ENCODE peak calls at places on chromosomes 7 and 10, in nine cellular contexts. T is transverse colon; Q is GM12865; A is activated gamma-delta T cell treated with anti-CD3 and anti-CD28 coated beads, Interleukin-2, amount 50 U/mL, for 16 hours; W is activated CD4-positive, alpha-beta T cell treated with anti-CD3 and anti-CD28 coated beads for 36 hours; X is iris pigment epithelial cell; P is M059J; U is NAMALWA; Z is iPS-NIHi11. C is an unnamed sample.

GRCh38 chr7:87148332-87148955 is 3.8 kb upstream of the DMTF1 start:
- DNase-seq in Z (no peak), Q (peak; percentile 60), U (peak; percentile 73), T (no peak), X (peak; percentile 46), A (no peak), P (peak; percentile 32), W (no peak), C (peak; percentile 31)

GRCh38 chr7:619356-619840 is 99.8 kb upstream of the PDGFA start:
- DNase-seq in U (no peak), Q (no peak), Z (no peak), P (no peak), X (no peak), T (no peak), A (no peak), W (no peak), C (no peak)

GRCh38 chr10:89233033-89233432 is 18.5 kb downstream of the LIPA start:
- DNase-seq in Z (no peak), T (no peak), W (no peak), A (no peak), Q (no peak), P (no peak), U (no peak), X (no peak), C (no peak)

GRCh38 chr7:45973725-45974532 is 52.9 kb upstream of the IGFBP3 start:
- DNase-seq in Z (no peak), X (peak; percentile 31), P (peak; percentile 66), W (no peak), Q (no peak), A (no peak), T (no peak), U (no peak), C (peak; percentile 45)

GRCh38 chr7:156504687-156505545 is 135.7 kb upstream of the RNF32 start:
- DNase-seq in A (no peak), W (no peak), Z (peak; percentile 5), P (peak; percentile 5), X (no peak), Q (no peak), T (no peak), U (no peak), C (peak; percentile 90)

GRCh38 chr7:97226541-97226940 is 109.0 kb downstream of the SDHAF3 start:
- DNase-seq in A (no peak), U (no peak), P (no peak), Q (peak; percentile 20), W (no peak), T (no peak), Z (no peak), X (no peak), C (no peak)

GRCh38 chr10:30557884-30558283 is 71.7 kb downstream of the LYZL2 start:
- DNase-seq in A (no peak), X (peak; percentile 87), Z (no peak), Q (no peak), U (no peak), W (no peak), P (peak; percentile 20), T (no peak), C (peak; percentile 72)

GRCh38 chr10:36802523-36803153 is 322.8 kb upstream of the ANKRD30A start:
- DNase-seq in W (no peak), Z (no peak), Q (no peak), X (peak; percentile 18), A (no peak), U (no peak), T (no peak), P (no peak), C (no peak)

GRCh38 chr10:27743736-27744477 is 1.7 kb downstream of the MKX start:
- DNase-seq in X (peak; percentile 9), W (no peak), U (no peak), A (no peak), Z (no peak), T (peak; percentile 9), Q (no peak), P (peak; percentile 25), C (peak; percentile 10)

C was measured in kidney tubule cell.